ENCODE peak calls at places on chromosomes 6 and 20, in four cellular contexts. V, L, A and C are unnamed samples.

GRCh38 chr6:146545608-146546007 is 2.0 kb downstream of the RAB32 start:
- DNase-seq in A (no peak), L (peak), V (peak), C (no peak)

GRCh38 chr6:71452709-71453108 is 164.1 kb downstream of the OGFRL1 start:
- DNase-seq in V (no peak), A (no peak), L (no peak), C (no peak)

GRCh38 chr6:7723041-7723447 is 2.9 kb upstream of the BMP6 start:
- DNase-seq in L (peak), V (peak), A (peak), C (peak)

GRCh38 chr20:46709459-46710148 is at the start of gene SLC2A10:
- DNase-seq in V (peak), A (peak), L (peak), C (no peak)

GRCh38 chr6:134004714-134005113 is 47.7 kb downstream of the SLC2A12 start:
- DNase-seq in A (no peak), L (no peak), V (no peak), C (no peak)

GRCh38 chr6:167469655-167470054 is 144.8 kb downstream of the TTLL2 start:
- DNase-seq in V (no peak), L (no peak), A (no peak), C (no peak)

GRCh38 chr6:12717356-12717755 is 789 bp downstream of the PHACTR1 start:
- DNase-seq in L (no peak), A (no peak), V (no peak), C (no peak)

GRCh38 chr6:111653434-111653833 is 47.8 kb upstream of the TRAF3IP2 start:
- DNase-seq in V (no peak), L (no peak), A (no peak), C (no peak)

GRCh38 chr6:76683985-76684384 is 611.5 kb upstream of the IMPG1 start:
- DNase-seq in L (no peak), A (no peak), V (no peak), C (no peak)

GRCh38 chr20:52494244-52494643 is 302.7 kb upstream of the ZFP64 start:
- DNase-seq in V (no peak), A (peak), L (peak), C (no peak)

GRCh38 chr6:106046116-106046853 is 39.9 kb upstream of the PRDM1 start:
- DNase-seq in V (no peak), A (no peak), L (no peak), C (no peak)

GRCh38 chr6:75268121-75268987 is 16.2 kb downstream of the TMEM30A start:
- DNase-seq in V (no peak), A (no peak), L (no peak), C (no peak)

GRCh38 chr6:163984446-163984936 is 570.0 kb downstream of the QKI start:
- DNase-seq in A (no peak), V (peak), L (no peak), C (no peak)

GRCh38 chr6:13392462-13392861 is 64.1 kb upstream of the TBC1D7 start:
- DNase-seq in V (no peak), A (no peak), L (no peak), C (no peak)

GRCh38 chr6:1609662-1610496 is at the start of gene FOXC1:
- DNase-seq in V (peak), A (peak), L (peak), C (no peak)

GRCh38 chr6:44260451-44261297 is 3.3 kb upstream of the SLC35B2 start:
- DNase-seq in A (no peak), L (no peak), V (peak), C (no peak)

GRCh38 chr6:154901856-154902552 is 93.1 kb upstream of the TIAM2 start:
- DNase-seq in A (no peak), V (no peak), L (no peak), C (no peak)

GRCh38 chr6:44034391-44034861 is 92.8 kb downstream of the MRPL14 start:
- DNase-seq in V (peak), A (no peak), L (no peak), C (no peak)

GRCh38 chr6:125136378-125136777 is 17.2 kb upstream of the TPD52L1 start:
- DNase-seq in V (no peak), L (no peak), A (no peak), C (no peak)

GRCh38 chr6:33904050-33904827 is 100.4 kb upstream of the MLN start:
- DNase-seq in V (peak), L (no peak), A (no peak), C (peak)

GRCh38 chr6:8707956-8708772 is 272.8 kb upstream of the SLC35B3 start:
- DNase-seq in A (no peak), L (no peak), V (peak), C (no peak)

GRCh38 chr6:68196645-68197044 is 438.4 kb upstream of the ADGRB3 start:
- DNase-seq in L (peak), A (no peak), V (peak), C (peak)

DNA sequence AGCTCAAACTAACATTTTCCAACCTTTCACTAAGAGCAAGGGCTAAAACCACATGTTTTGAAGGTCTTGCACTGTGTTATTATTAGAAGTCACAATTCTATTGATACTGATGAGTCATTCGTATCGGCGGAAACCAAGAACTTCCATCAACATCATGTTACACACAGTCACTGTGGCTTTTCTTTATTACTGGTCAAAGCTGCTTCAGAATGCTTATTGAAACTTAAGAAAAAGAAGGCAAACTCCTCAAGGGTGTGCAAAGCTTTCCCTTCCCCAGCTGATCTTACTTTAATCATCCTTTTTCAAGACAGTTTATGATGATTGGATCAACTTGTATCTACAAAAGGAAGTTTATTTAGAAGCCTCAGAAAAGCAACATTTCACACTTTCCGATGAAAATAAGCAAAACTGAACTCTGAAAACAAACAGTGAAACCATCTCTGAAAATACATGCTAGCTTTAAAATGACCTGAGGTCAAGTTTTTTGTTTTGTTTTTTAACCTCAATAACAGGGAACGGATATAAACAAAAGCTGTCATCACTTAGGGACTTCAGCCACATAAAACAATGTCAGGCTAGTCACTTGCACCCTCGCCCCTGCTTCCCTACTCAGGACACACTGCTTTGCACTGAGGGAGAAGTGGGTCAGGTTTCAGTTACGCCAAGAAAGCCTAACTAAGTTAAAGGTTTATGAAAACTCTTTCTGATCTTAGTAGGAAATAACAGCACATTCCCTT is 11.7 kb downstream of the BACH2 start:
- DNase-seq in V (peak), A (no peak), L (peak), C (no peak)
- H3K4me3 ChIP-seq in V (peak), A (peak), L (no peak), C (peak)

DNA sequence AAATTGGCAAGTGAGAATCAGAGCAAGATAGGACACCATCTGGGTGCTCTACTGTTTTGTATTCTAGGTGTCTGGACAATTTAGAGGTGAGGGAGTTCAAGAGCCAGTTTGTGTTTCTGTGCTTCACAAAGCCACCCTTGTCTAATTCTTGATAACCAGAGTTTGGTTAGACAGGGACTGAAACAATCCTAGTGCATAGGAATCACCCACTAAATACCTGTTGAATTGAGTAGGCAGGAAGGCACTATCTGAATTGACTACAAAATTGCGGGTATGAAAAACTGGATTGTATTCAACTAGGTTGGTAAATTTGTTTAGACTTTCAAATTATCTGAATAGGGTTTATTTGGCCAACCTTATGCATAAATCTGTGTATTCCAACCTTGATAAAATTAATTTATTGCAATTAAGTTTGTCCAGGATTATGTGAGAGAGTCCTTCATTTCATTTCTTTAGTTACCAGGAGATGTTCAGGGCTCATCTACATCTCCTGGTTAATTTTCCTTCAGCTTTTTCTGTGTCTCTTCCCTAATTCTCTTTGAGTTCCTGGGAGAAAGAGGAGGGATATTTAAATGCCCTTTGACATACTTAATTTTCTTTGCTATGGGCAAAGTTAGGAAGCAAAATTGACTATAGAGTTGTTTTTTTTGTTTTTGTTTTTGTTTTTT is 1.7 kb downstream of the TPX2 start:
- DNase-seq in L (no peak), A (no peak), V (no peak), C (no peak)
- H3K4me3 ChIP-seq in L (peak), A (no peak), V (peak), C (peak)

GRCh38 chr6:104969785-104970581 is 13.1 kb downstream of the LIN28B start:
- DNase-seq in A (no peak), V (no peak), L (peak), C (no peak)

GRCh38 chr6:104969108-104969507 is 12.2 kb downstream of the LIN28B start:
- DNase-seq in A (no peak), L (no peak), V (no peak), C (no peak)

GRCh38 chr6:104973404-104973803 is 16.5 kb downstream of the LIN28B start:
- DNase-seq in A (no peak), V (no peak), L (no peak), C (no peak)
- H3K4me3 ChIP-seq in A (no peak), V (no peak), L (no peak), C (no peak)

GRCh38 chr20:21607971-21608735 is 94.3 kb upstream of the NKX2-2 start:
- DNase-seq in V (no peak), L (no peak), A (peak), C (no peak)
- H3K4me3 ChIP-seq in V (no peak), L (no peak), A (no peak), C (no peak)

DNA sequence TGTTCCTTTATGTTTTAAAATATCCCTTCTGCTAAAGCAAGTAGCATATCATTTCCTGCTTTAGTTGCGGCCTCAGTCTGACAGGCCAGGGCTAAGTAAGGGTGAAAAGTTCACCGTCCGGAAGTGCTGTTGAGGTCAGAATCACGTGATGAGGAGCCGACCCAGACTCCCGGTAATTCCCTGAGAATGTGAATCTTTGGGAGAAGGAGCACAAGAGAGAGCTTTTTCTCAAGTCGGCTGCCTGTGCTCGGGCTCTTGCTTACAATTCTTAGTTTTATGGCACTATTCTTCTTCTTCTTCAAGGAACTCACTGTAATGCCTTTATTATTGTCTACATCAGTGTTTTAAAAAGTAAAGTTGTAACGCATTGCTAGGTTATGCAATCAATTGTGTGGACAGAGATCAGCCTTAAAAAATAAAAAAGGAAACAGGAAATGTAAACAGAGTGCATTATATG is 309.3 kb downstream of the PRL start:
- DNase-seq in V (peak), A (peak), L (peak), C (peak)
- H3K4me3 ChIP-seq in V (peak), A (peak), L (peak), C (peak)

GRCh38 chr20:3160418-3160817 is 753 bp upstream of the FASTKD5 start:
- DNase-seq in V (no peak), L (no peak), A (no peak), C (no peak)
- H3K4me3 ChIP-seq in V (peak), L (no peak), A (peak), C (peak)

GRCh38 chr6:160678744-160679401 is 14.8 kb upstream of the LPA start:
- DNase-seq in L (no peak), V (no peak), A (no peak), C (no peak)
- H3K4me3 ChIP-seq in L (no peak), V (no peak), A (no peak), C (no peak)

GRCh38 chr6:88232753-88233152 is 66.6 kb upstream of the CNR1 start:
- DNase-seq in A (no peak), L (no peak), V (no peak), C (no peak)
- H3K4me3 ChIP-seq in A (no peak), L (no peak), V (no peak), C (no peak)

GRCh38 chr20:63641146-63641791 is 12.0 kb downstream of the STMN3 start:
- DNase-seq in V (peak), A (no peak), L (no peak), C (no peak)

GRCh38 chr20:63636752-63637633 is 10.1 kb upstream of the GMEB2 start:
- DNase-seq in L (no peak), V (no peak), A (no peak), C (no peak)

GRCh38 chr20:63640086-63640485 is 13.1 kb downstream of the STMN3 start:
- DNase-seq in A (no peak), L (no peak), V (no peak), C (no peak)

GRCh38 chr20:63641792-63642517 is 11.3 kb downstream of the STMN3 start:
- DNase-seq in A (peak), V (peak), L (peak), C (peak)

DNA sequence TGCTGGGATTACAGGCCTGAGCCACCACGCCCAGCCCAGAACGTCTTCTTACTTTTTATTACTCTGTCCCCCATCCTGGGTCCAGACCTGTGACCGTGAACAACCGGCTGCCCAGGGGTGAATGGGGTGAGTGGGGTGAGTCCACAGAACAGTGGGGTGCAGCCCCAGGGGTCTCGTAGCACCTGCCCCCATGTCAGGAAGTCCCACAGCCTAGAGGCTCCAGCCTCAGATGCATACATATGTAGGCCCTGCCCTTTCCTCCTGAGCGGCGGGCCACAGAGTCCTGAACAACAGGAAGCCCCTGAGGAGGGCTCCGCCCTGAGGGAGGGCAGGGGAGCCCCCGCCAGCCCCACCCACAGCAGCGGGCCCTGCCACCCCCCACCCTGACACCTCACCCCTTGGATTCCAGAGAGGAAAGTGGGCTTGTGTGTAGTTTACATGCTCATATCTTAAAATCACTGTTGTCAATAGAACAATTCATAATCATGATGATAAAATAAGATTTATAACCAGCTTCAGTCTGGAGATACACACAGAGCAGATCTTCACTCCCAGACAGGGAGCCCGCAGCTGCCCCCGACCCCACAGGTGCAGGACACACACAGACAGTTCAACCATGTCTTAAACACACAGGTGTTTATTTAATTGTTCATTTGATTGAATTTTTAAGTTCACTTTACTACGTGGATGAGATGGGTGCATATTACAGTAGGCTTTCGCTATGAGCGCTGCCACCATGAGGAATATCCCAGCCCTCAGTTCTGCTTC is 12.4 kb upstream of the GMEB2 start:
- DNase-seq in A (no peak), V (no peak), L (no peak), C (peak)
- H3K4me3 ChIP-seq in A (no peak), V (no peak), L (no peak), C (peak)